ENCODE peak calls at places on chromosomes 4 and X, in eight cellular contexts. P is NCI-H524 treated with DMSO at 0.1 percent for 48 hours, H is COR-L47, N is T-helper 9 cell, Z is left kidney, G is SW480, S is substantia nigra, U is brain microvascular endothelial cell. A is an unnamed sample.

GRCh38 chrX:108020631-108021030 is 24.2 kb upstream of the VSIG1 start:
- DNase-seq in U (no peak), G (peak), P (no peak), H (no peak), Z (peak), N (no peak), S (no peak), A (no peak)

GRCh38 chr4:6371827-6372226 is 100.6 kb downstream of the PPP2R2C start:
- DNase-seq in Z (no peak), S (no peak), G (no peak), N (no peak), P (no peak), H (no peak), U (no peak), A (no peak)

GRCh38 chr4:87516683-87517082 is 12.5 kb downstream of the SPARCL1 start:
- DNase-seq in N (no peak), H (no peak), P (no peak), S (no peak), Z (no peak), U (no peak), G (no peak), A (no peak)

GRCh38 chr4:145731026-145731425 is 51.1 kb downstream of the C4orf51 start:
- DNase-seq in U (no peak), H (peak), Z (peak), N (no peak), P (no peak), S (no peak), G (peak), A (no peak)

GRCh38 chr4:56506110-56506705 is 617 bp downstream of the ARL9 start:
- DNase-seq in P (no peak), H (peak), N (no peak), G (no peak), U (no peak), Z (peak), S (peak), A (no peak)

GRCh38 chr4:128782076-128782715 is 27.3 kb upstream of the JADE1 start:
- DNase-seq in N (peak), H (peak), Z (peak), G (peak), P (no peak), U (no peak), S (no peak), A (peak)

GRCh38 chr4:97479388-97479787 is 663.9 kb downstream of the STPG2 start:
- DNase-seq in N (no peak), P (no peak), G (no peak), S (no peak), H (no peak), U (no peak), Z (no peak), A (no peak)

GRCh38 chr4:98780111-98780549 is 121.7 kb upstream of the TSPAN5 start:
- DNase-seq in U (peak), S (no peak), H (no peak), Z (peak), G (no peak), N (no peak), P (no peak), A (no peak)

GRCh38 chr4:76950052-76950845 is 697 bp downstream of the SEPTIN11 start:
- DNase-seq in H (peak), S (peak), P (no peak), Z (peak), N (peak), U (no peak), G (peak), A (peak)

GRCh38 chr4:176927664-176928063 is 134.9 kb upstream of the VEGFC start:
- DNase-seq in Z (no peak), N (no peak), G (no peak), P (no peak), H (no peak), S (no peak), U (peak), A (no peak)

GRCh38 chr4:152640058-152640921 is 39.5 kb downstream of the TMEM154 start:
- DNase-seq in U (no peak), G (peak), S (no peak), P (no peak), Z (peak), H (peak), N (no peak), A (peak)

GRCh38 chrX:64394874-64395567 is at the start of gene MTMR8:
- DNase-seq in H (no peak), U (peak), G (peak), N (peak), S (peak), P (peak), Z (peak), A (peak)

GRCh38 chr4:41329361-41329760 is 72.6 kb downstream of the UCHL1 start:
- DNase-seq in H (no peak), N (no peak), Z (no peak), S (no peak), U (no peak), G (no peak), P (no peak), A (no peak)

A was measured in CD8-positive, alpha-beta memory T cell.